ENCODE peak calls at places on chromosome 21, in six cellular contexts. One of them, this sample, is unnamed.

GRCh38 chr21:43324596-43324995 is 102.3 kb downstream of the SIK1 start:
- DNase-seq in K562: no peak
- DNase-seq in GM12891: no peak
- DNase-seq in H1: no peak
- DNase-seq in HepG2: no peak
- DNase-seq in GM12878: no peak
- DNase-seq in this sample: no peak

GRCh38 chr21:28884976-28885852 is 107.5 kb downstream of the LTN1 start:
- DNase-seq in K562: peak
- DNase-seq in GM12891: peak
- DNase-seq in H1: peak
- DNase-seq in HepG2: peak
- DNase-seq in GM12878: peak
- DNase-seq in this sample: peak

GRCh38 chr21:42537106-42537742 is 23.6 kb downstream of the SLC37A1 start:
- DNase-seq in K562: peak
- DNase-seq in GM12891: no peak
- DNase-seq in H1: no peak
- DNase-seq in HepG2: no peak
- DNase-seq in GM12878: no peak
- DNase-seq in this sample: no peak

GRCh38 chr21:43938751-43939442 is 73.2 kb upstream of the TRAPPC10 start:
- DNase-seq in K562: peak
- DNase-seq in GM12891: peak
- DNase-seq in H1: peak
- DNase-seq in HepG2: peak
- DNase-seq in GM12878: peak
- DNase-seq in this sample: peak

GRCh38 chr21:42010507-42011493 is 640 bp upstream of the ZBTB21 start:
- DNase-seq in K562: peak
- DNase-seq in GM12891: no peak
- DNase-seq in H1: no peak
- DNase-seq in HepG2: peak
- DNase-seq in GM12878: no peak
- DNase-seq in this sample: peak

GRCh38 chr21:16370176-16370575 is 640.4 kb downstream of the USP25 start:
- DNase-seq in K562: no peak
- DNase-seq in GM12891: no peak
- DNase-seq in H1: no peak
- DNase-seq in HepG2: no peak
- DNase-seq in GM12878: no peak
- DNase-seq in this sample: no peak

GRCh38 chr21:42353623-42354022 is 2.8 kb upstream of the TFF2 start:
- DNase-seq in K562: no peak
- DNase-seq in GM12891: no peak
- DNase-seq in H1: no peak
- DNase-seq in HepG2: no peak
- DNase-seq in GM12878: no peak
- DNase-seq in this sample: no peak

GRCh38 chr21:34797926-34798595 is 129.3 kb downstream of the CLIC6 start:
- DNase-seq in K562: no peak
- DNase-seq in GM12891: no peak
- DNase-seq in H1: no peak
- DNase-seq in HepG2: no peak
- DNase-seq in GM12878: no peak
- DNase-seq in this sample: no peak

GRCh38 chr21:28904961-28905435 is 87.7 kb downstream of the LTN1 start:
- DNase-seq in K562: no peak
- DNase-seq in GM12891: no peak
- DNase-seq in H1: no peak
- DNase-seq in HepG2: no peak
- DNase-seq in GM12878: no peak
- DNase-seq in this sample: no peak

GRCh38 chr21:38351961-38352521 is 95.2 kb downstream of the KCNJ15 start:
- DNase-seq in K562: no peak
- DNase-seq in GM12891: no peak
- DNase-seq in H1: no peak
- DNase-seq in HepG2: no peak
- DNase-seq in GM12878: no peak
- DNase-seq in this sample: no peak

GRCh38 chr21:42233067-42233981 is 14.4 kb downstream of the ABCG1 start:
- DNase-seq in K562: peak
- DNase-seq in GM12891: peak
- DNase-seq in H1: no peak
- DNase-seq in HepG2: peak
- DNase-seq in GM12878: peak
- DNase-seq in this sample: peak

GRCh38 chr21:43902441-43902840 is 37.4 kb downstream of the AGPAT3 start:
- DNase-seq in K562: peak
- DNase-seq in GM12891: no peak
- DNase-seq in H1: no peak
- DNase-seq in HepG2: no peak
- DNase-seq in GM12878: no peak
- DNase-seq in this sample: no peak

GRCh38 chr21:34065015-34065414 is 8.4 kb upstream of the MRPS6 start:
- DNase-seq in K562: no peak
- DNase-seq in GM12891: no peak
- DNase-seq in H1: no peak
- DNase-seq in HepG2: no peak
- DNase-seq in GM12878: no peak
- DNase-seq in this sample: no peak

GRCh38 chr21:15210235-15210678 is 145.5 kb upstream of the NRIP1 start:
- DNase-seq in K562: peak
- DNase-seq in GM12891: no peak
- DNase-seq in H1: no peak
- DNase-seq in HepG2: peak
- DNase-seq in GM12878: no peak
- DNase-seq in this sample: no peak

GRCh38 chr21:45982256-45982757 is 737 bp downstream of the COL6A1 start:
- DNase-seq in K562: no peak
- DNase-seq in GM12891: peak
- DNase-seq in H1: peak
- DNase-seq in HepG2: no peak
- DNase-seq in GM12878: no peak
- DNase-seq in this sample: no peak
- TF ChIP-seq POLR2A in K562: no peak
- TF ChIP-seq POLR2A in GM12891: no peak
- TF ChIP-seq POLR2A in H1: no peak
- TF ChIP-seq POLR2A in HepG2: no peak
- TF ChIP-seq POLR2A in GM12878: no peak
- TF ChIP-seq POLR2A in this sample: no peak

DNA sequence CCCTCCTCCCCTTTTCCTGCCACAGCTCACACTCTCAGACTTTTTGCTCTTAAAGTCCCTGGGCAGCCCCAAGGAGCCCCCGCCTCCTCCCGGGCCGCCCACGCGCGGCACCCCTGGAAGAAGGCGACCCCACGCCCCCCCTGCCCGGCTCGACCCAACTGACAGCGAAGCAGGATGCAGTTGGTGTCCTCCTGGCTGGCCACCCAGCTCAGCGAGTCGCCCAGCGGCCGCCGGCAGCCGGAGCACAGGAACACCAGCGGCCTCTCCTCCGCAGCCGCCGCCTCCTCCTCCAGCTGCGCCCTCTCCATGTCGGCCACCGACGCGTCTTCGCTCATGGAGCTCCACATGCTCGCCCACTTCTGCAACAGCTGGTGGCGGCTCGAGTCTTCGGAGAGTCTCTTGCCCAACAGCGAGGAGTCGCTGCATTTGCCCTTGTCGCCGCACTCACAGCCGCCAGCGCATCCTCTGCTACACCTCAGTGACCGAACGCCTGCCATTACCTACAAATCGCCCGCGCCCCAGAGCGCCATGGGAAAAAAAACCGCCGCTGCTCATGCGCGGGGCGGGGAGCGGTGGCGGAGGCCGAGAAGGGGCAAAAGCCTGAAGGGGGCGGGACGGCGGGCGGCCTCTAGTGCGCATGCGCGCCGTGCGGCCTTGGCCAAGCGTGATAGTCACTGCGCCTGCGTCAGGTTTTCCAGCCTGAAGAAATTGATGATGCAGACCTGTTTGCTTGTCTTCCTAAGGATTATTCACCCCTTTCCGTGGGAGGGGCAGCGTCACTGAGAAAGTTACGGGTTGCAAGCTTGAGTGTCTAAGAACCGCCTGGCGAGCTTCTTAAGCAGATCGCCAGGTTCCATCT is at the start of gene MIS18A:
- DNase-seq in K562: peak
- DNase-seq in GM12891: peak
- DNase-seq in H1: peak
- DNase-seq in HepG2: peak
- DNase-seq in GM12878: peak
- DNase-seq in this sample: peak
- TF ChIP-seq POLR2AphosphoS5 in K562: peak
- TF ChIP-seq POLR2AphosphoS5 in GM12891: peak
- TF ChIP-seq POLR2AphosphoS5 in H1: peak
- TF ChIP-seq POLR2AphosphoS5 in HepG2: peak
- TF ChIP-seq POLR2AphosphoS5 in GM12878: peak
- TF ChIP-seq POLR2AphosphoS5 in this sample: peak

DNA sequence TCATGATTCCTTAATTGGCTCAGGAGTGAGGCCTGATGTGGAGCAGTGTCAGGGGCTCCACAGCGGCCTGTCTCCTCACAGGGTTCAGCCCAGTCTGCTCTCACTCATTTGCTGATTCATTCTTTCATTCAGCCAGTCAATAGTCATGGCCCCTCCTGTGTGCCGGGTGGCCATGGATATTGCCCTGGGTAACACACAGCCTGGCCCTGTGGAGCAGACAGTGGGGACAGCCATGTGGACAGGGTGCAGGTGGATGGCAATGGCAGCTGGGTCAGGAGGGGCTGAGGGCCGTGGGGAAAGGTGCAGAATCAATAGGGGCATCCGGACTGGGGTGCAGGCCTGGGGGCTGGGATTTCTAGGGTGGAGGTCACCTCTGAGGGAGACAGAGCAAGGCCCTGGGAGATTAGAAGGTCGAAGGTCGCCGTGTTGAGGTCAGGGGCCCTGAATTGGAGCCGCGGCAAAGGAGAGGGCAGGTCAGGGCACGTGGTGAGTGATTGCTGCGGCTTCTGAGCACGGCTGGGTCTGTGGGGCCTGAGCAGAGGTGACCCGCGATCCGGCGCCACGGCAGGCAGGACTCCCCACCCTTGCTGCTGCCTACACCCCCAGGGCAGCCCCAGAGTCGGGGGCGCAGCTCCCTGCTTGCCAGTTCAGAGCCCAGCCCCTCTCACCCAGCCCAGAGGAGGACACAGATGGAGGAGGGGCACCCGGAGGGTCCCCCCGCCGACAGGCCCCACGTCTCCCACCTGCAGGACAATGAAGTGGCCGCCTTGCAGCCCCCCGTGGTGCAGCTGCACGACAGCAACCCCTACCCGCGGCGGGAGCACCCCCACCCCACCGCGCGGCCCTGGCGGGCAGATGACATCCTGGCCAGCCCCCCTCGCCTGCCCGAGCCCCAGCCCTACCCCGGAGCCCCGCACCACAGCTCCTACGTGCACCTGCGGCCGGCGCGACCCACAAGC is 33.4 kb downstream of the SLC19A1 start:
- DNase-seq in K562: peak
- DNase-seq in GM12891: no peak
- DNase-seq in H1: no peak
- DNase-seq in HepG2: peak
- DNase-seq in GM12878: no peak
- DNase-seq in this sample: no peak
- TF ChIP-seq TAF1 in K562: no peak
- TF ChIP-seq TAF1 in GM12891: no peak
- TF ChIP-seq TAF1 in H1: no peak
- TF ChIP-seq TAF1 in HepG2: no peak
- TF ChIP-seq TAF1 in GM12878: no peak
- TF ChIP-seq TAF1 in this sample: no peak

DNA sequence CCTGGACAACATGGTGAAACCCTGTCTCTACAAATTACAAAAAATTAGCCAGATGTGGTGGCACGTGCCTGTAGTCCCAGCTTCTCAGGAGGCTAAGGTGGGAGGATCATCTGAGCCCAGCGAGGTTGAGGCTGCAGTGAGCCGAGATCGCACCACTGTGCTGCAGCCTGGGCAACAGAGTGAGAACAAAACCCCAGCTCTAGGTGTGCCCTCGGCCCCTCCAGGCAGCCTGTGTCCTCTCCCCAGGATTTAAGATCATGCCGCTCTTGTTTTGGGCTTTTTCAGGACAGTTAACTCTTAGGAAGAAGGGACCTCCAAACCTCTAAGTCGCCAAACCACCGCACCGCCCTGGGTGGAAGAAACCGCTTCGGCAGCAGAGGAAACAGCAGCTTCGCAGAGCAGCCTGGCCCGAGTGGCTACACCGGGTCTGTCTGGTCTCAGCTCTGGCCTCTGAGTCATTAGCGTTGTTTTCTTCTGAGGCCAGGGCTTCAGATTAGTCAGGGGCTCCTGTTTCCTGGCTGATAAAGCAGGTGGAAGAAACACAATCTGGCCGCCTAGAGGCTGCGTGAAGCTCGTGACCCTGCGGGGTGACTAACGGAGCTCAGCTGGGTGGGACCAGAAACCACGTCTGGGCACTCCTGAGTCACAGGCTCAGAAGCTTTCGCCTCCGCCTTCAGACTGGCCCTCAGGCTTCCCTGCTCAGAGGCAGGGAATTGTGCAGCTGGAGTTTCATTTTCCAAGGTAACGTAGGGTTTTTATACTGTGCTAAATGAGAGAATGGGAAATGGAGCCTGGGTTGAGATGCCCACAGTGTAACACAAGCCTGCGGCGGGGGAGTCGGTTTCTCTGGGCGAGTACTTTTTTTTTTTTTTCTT is 44.7 kb downstream of the CHAF1B start:
- DNase-seq in K562: peak
- DNase-seq in GM12891: peak
- DNase-seq in H1: no peak
- DNase-seq in HepG2: peak
- DNase-seq in GM12878: peak
- DNase-seq in this sample: peak
- TF ChIP-seq POLR2A in K562: no peak
- TF ChIP-seq POLR2A in GM12891: no peak
- TF ChIP-seq POLR2A in H1: no peak
- TF ChIP-seq POLR2A in HepG2: no peak
- TF ChIP-seq POLR2A in GM12878: peak
- TF ChIP-seq POLR2A in this sample: peak

GRCh38 chr21:17636711-17637110 is 24.0 kb upstream of the BTG3 start:
- DNase-seq in K562: no peak
- DNase-seq in GM12891: no peak
- DNase-seq in H1: no peak
- DNase-seq in HepG2: no peak
- DNase-seq in GM12878: no peak
- DNase-seq in this sample: no peak
- TF ChIP-seq POLR2AphosphoS5 in K562: no peak
- TF ChIP-seq POLR2AphosphoS5 in GM12891: no peak
- TF ChIP-seq POLR2AphosphoS5 in H1: no peak
- TF ChIP-seq POLR2AphosphoS5 in HepG2: no peak
- TF ChIP-seq POLR2AphosphoS5 in GM12878: no peak
- TF ChIP-seq POLR2AphosphoS5 in this sample: no peak

GRCh38 chr21:25845729-25846256 is 111.0 kb downstream of the GABPA start:
- DNase-seq in K562: no peak
- DNase-seq in GM12891: no peak
- DNase-seq in H1: no peak
- DNase-seq in HepG2: no peak
- DNase-seq in GM12878: no peak
- DNase-seq in this sample: no peak

GRCh38 chr21:25855591-25855990 is 120.8 kb downstream of the GABPA start:
- DNase-seq in K562: no peak
- DNase-seq in GM12891: no peak
- DNase-seq in H1: no peak
- DNase-seq in HepG2: no peak
- DNase-seq in GM12878: peak
- DNase-seq in this sample: no peak

GRCh38 chr21:25848309-25848708 is 113.5 kb downstream of the GABPA start:
- DNase-seq in K562: no peak
- DNase-seq in GM12891: no peak
- DNase-seq in H1: no peak
- DNase-seq in HepG2: no peak
- DNase-seq in GM12878: no peak
- DNase-seq in this sample: no peak

GRCh38 chr21:25850126-25850831 is 115.5 kb downstream of the GABPA start:
- DNase-seq in K562: no peak
- DNase-seq in GM12891: no peak
- DNase-seq in H1: no peak
- DNase-seq in HepG2: no peak
- DNase-seq in GM12878: no peak
- DNase-seq in this sample: no peak
- TF ChIP-seq TAF1 in K562: no peak
- TF ChIP-seq TAF1 in GM12891: no peak
- TF ChIP-seq TAF1 in H1: no peak
- TF ChIP-seq TAF1 in HepG2: no peak
- TF ChIP-seq TAF1 in GM12878: no peak
- TF ChIP-seq TAF1 in this sample: no peak